ENCODE peak calls at places on chromosomes 7 and 10, in seven cellular contexts. One of them, this sample, is unnamed.

GRCh38 chr10:26555719-26556368 is 117.7 kb downstream of the APBB1IP start:
- DNase-seq in Caco-2: peak
- DNase-seq in tibial nerve: peak
- DNase-seq in naive B cell: no peak
- DNase-seq in activated T-helper 9 cell treated with anti-CD3 and anti-CD28 coated beads, Interleukin-2, amount 50 U/mL, for 16 hours: no peak
- DNase-seq in KBM-7: peak
- DNase-seq in stimulated activated CD8-positive, alpha-beta memory T cell treated with anti-CD3 and anti-CD28 coated beads, Interleukin-4, amount 100 ng/mL, for 4 hours: no peak
- DNase-seq in this sample: no peak

GRCh38 chr7:845731-846130 is 13.5 kb downstream of the SUN1 start:
- DNase-seq in tibial nerve: no peak
- DNase-seq in stimulated activated CD8-positive, alpha-beta memory T cell treated with anti-CD3 and anti-CD28 coated beads, Interleukin-4, amount 100 ng/mL, for 4 hours: no peak
- DNase-seq in activated T-helper 9 cell treated with anti-CD3 and anti-CD28 coated beads, Interleukin-2, amount 50 U/mL, for 16 hours: no peak
- DNase-seq in Caco-2: no peak
- DNase-seq in KBM-7: no peak
- DNase-seq in naive B cell: no peak
- DNase-seq in this sample: no peak

GRCh38 chr7:22108151-22108845 is 162.6 kb upstream of the CDCA7L start:
- DNase-seq in KBM-7: no peak
- DNase-seq in activated T-helper 9 cell treated with anti-CD3 and anti-CD28 coated beads, Interleukin-2, amount 50 U/mL, for 16 hours: no peak
- DNase-seq in Caco-2: no peak
- DNase-seq in tibial nerve: no peak
- DNase-seq in naive B cell: no peak
- DNase-seq in stimulated activated CD8-positive, alpha-beta memory T cell treated with anti-CD3 and anti-CD28 coated beads, Interleukin-4, amount 100 ng/mL, for 4 hours: no peak
- DNase-seq in this sample: no peak

GRCh38 chr7:55080000-55080629 is 61.3 kb downstream of the EGFR start:
- DNase-seq in naive B cell: no peak
- DNase-seq in tibial nerve: no peak
- DNase-seq in Caco-2: no peak
- DNase-seq in activated T-helper 9 cell treated with anti-CD3 and anti-CD28 coated beads, Interleukin-2, amount 50 U/mL, for 16 hours: no peak
- DNase-seq in KBM-7: no peak
- DNase-seq in stimulated activated CD8-positive, alpha-beta memory T cell treated with anti-CD3 and anti-CD28 coated beads, Interleukin-4, amount 100 ng/mL, for 4 hours: no peak
- DNase-seq in this sample: no peak

GRCh38 chr10:69215405-69216176 is 4.5 kb upstream of the HKDC1 start:
- DNase-seq in activated T-helper 9 cell treated with anti-CD3 and anti-CD28 coated beads, Interleukin-2, amount 50 U/mL, for 16 hours: no peak
- DNase-seq in Caco-2: peak
- DNase-seq in stimulated activated CD8-positive, alpha-beta memory T cell treated with anti-CD3 and anti-CD28 coated beads, Interleukin-4, amount 100 ng/mL, for 4 hours: no peak
- DNase-seq in naive B cell: no peak
- DNase-seq in KBM-7: peak
- DNase-seq in tibial nerve: no peak
- DNase-seq in this sample: no peak

GRCh38 chr10:30036811-30037210 is 22.6 kb downstream of the JCAD start:
- DNase-seq in KBM-7: no peak
- DNase-seq in stimulated activated CD8-positive, alpha-beta memory T cell treated with anti-CD3 and anti-CD28 coated beads, Interleukin-4, amount 100 ng/mL, for 4 hours: no peak
- DNase-seq in activated T-helper 9 cell treated with anti-CD3 and anti-CD28 coated beads, Interleukin-2, amount 50 U/mL, for 16 hours: no peak
- DNase-seq in Caco-2: no peak
- DNase-seq in naive B cell: no peak
- DNase-seq in tibial nerve: no peak
- DNase-seq in this sample: no peak

GRCh38 chr10:74377476-74377875 is 226.5 kb downstream of the ADK start:
- DNase-seq in stimulated activated CD8-positive, alpha-beta memory T cell treated with anti-CD3 and anti-CD28 coated beads, Interleukin-4, amount 100 ng/mL, for 4 hours: no peak
- DNase-seq in naive B cell: no peak
- DNase-seq in tibial nerve: no peak
- DNase-seq in activated T-helper 9 cell treated with anti-CD3 and anti-CD28 coated beads, Interleukin-2, amount 50 U/mL, for 16 hours: no peak
- DNase-seq in KBM-7: no peak
- DNase-seq in Caco-2: no peak
- DNase-seq in this sample: no peak

GRCh38 chr10:126058104-126058503 is 161.7 kb downstream of the FANK1 start:
- DNase-seq in Caco-2: no peak
- DNase-seq in activated T-helper 9 cell treated with anti-CD3 and anti-CD28 coated beads, Interleukin-2, amount 50 U/mL, for 16 hours: no peak
- DNase-seq in KBM-7: no peak
- DNase-seq in stimulated activated CD8-positive, alpha-beta memory T cell treated with anti-CD3 and anti-CD28 coated beads, Interleukin-4, amount 100 ng/mL, for 4 hours: no peak
- DNase-seq in naive B cell: no peak
- DNase-seq in tibial nerve: no peak
- DNase-seq in this sample: no peak

GRCh38 chr7:107201795-107202450 is 33.1 kb downstream of the HBP1 start:
- DNase-seq in KBM-7: peak
- DNase-seq in Caco-2: peak
- DNase-seq in stimulated activated CD8-positive, alpha-beta memory T cell treated with anti-CD3 and anti-CD28 coated beads, Interleukin-4, amount 100 ng/mL, for 4 hours: no peak
- DNase-seq in tibial nerve: no peak
- DNase-seq in naive B cell: no peak
- DNase-seq in activated T-helper 9 cell treated with anti-CD3 and anti-CD28 coated beads, Interleukin-2, amount 50 U/mL, for 16 hours: no peak
- DNase-seq in this sample: no peak

GRCh38 chr10:126235091-126235978 is 152.9 kb downstream of the ADAM12 start:
- DNase-seq in KBM-7: no peak
- DNase-seq in tibial nerve: no peak
- DNase-seq in activated T-helper 9 cell treated with anti-CD3 and anti-CD28 coated beads, Interleukin-2, amount 50 U/mL, for 16 hours: no peak
- DNase-seq in Caco-2: no peak
- DNase-seq in stimulated activated CD8-positive, alpha-beta memory T cell treated with anti-CD3 and anti-CD28 coated beads, Interleukin-4, amount 100 ng/mL, for 4 hours: no peak
- DNase-seq in naive B cell: no peak
- DNase-seq in this sample: no peak

GRCh38 chr10:9709849-9710248 is 1307.8 kb upstream of the CELF2 start:
- DNase-seq in Caco-2: no peak
- DNase-seq in activated T-helper 9 cell treated with anti-CD3 and anti-CD28 coated beads, Interleukin-2, amount 50 U/mL, for 16 hours: no peak
- DNase-seq in tibial nerve: no peak
- DNase-seq in stimulated activated CD8-positive, alpha-beta memory T cell treated with anti-CD3 and anti-CD28 coated beads, Interleukin-4, amount 100 ng/mL, for 4 hours: no peak
- DNase-seq in KBM-7: no peak
- DNase-seq in naive B cell: no peak
- DNase-seq in this sample: no peak

GRCh38 chr10:27611209-27611608 is 107.1 kb downstream of the RAB18 start:
- DNase-seq in Caco-2: no peak
- DNase-seq in naive B cell: no peak
- DNase-seq in stimulated activated CD8-positive, alpha-beta memory T cell treated with anti-CD3 and anti-CD28 coated beads, Interleukin-4, amount 100 ng/mL, for 4 hours: no peak
- DNase-seq in activated T-helper 9 cell treated with anti-CD3 and anti-CD28 coated beads, Interleukin-2, amount 50 U/mL, for 16 hours: no peak
- DNase-seq in KBM-7: no peak
- DNase-seq in tibial nerve: no peak
- DNase-seq in this sample: no peak

GRCh38 chr7:43199333-43199732 is 86.9 kb downstream of the HECW1 start:
- DNase-seq in naive B cell: no peak
- DNase-seq in Caco-2: no peak
- DNase-seq in activated T-helper 9 cell treated with anti-CD3 and anti-CD28 coated beads, Interleukin-2, amount 50 U/mL, for 16 hours: no peak
- DNase-seq in tibial nerve: no peak
- DNase-seq in stimulated activated CD8-positive, alpha-beta memory T cell treated with anti-CD3 and anti-CD28 coated beads, Interleukin-4, amount 100 ng/mL, for 4 hours: no peak
- DNase-seq in KBM-7: no peak
- DNase-seq in this sample: no peak

GRCh38 chr10:27720529-27720928 is 25.1 kb downstream of the MKX start:
- DNase-seq in activated T-helper 9 cell treated with anti-CD3 and anti-CD28 coated beads, Interleukin-2, amount 50 U/mL, for 16 hours: no peak
- DNase-seq in stimulated activated CD8-positive, alpha-beta memory T cell treated with anti-CD3 and anti-CD28 coated beads, Interleukin-4, amount 100 ng/mL, for 4 hours: no peak
- DNase-seq in KBM-7: no peak
- DNase-seq in tibial nerve: no peak
- DNase-seq in naive B cell: no peak
- DNase-seq in Caco-2: no peak
- DNase-seq in this sample: no peak